ENCODE peak calls at places on chromosome 21, in four cellular contexts. One of them, this sample, is unnamed.

GRCh38 chr21:26777166-26777565 is 68.0 kb downstream of the ADAMTS1 start:
- DNase-seq in K562: no peak
- DNase-seq in GM12878: no peak
- DNase-seq in H1: no peak
- DNase-seq in this sample: no peak

GRCh38 chr21:33813832-33814231 is 101.8 kb downstream of the ATP5PO start:
- DNase-seq in K562: no peak
- DNase-seq in GM12878: no peak
- DNase-seq in H1: no peak
- DNase-seq in this sample: no peak

GRCh38 chr21:26280715-26281310 is 110.2 kb upstream of the APP start:
- DNase-seq in H1: no peak
- DNase-seq in GM12878: no peak
- DNase-seq in K562: no peak
- DNase-seq in this sample: no peak

GRCh38 chr21:41429305-41429704 is 3.3 kb downstream of the MX1 start:
- DNase-seq in GM12878: no peak
- DNase-seq in K562: no peak
- DNase-seq in H1: no peak
- DNase-seq in this sample: no peak

GRCh38 chr21:25457411-25457810 is 149.9 kb downstream of the MRPL39 start:
- DNase-seq in H1: no peak
- DNase-seq in GM12878: peak
- DNase-seq in K562: no peak
- DNase-seq in this sample: no peak

GRCh38 chr21:34074283-34075098 is 1.1 kb downstream of the MRPS6 start:
- DNase-seq in K562: no peak
- DNase-seq in H1: no peak
- DNase-seq in GM12878: no peak
- DNase-seq in this sample: no peak

GRCh38 chr21:43779660-43780059 is 3.6 kb upstream of the CSTB start:
- DNase-seq in H1: no peak
- DNase-seq in K562: no peak
- DNase-seq in GM12878: no peak
- DNase-seq in this sample: no peak

GRCh38 chr21:40373760-40374159 is 473.2 kb downstream of the DSCAM start:
- DNase-seq in GM12878: no peak
- DNase-seq in H1: no peak
- DNase-seq in K562: no peak
- DNase-seq in this sample: no peak

GRCh38 chr21:34690041-34690792 is 21.4 kb downstream of the CLIC6 start:
- DNase-seq in GM12878: no peak
- DNase-seq in H1: no peak
- DNase-seq in K562: no peak
- DNase-seq in this sample: peak

GRCh38 chr21:18951291-18952038 is 547.9 kb upstream of the TMPRSS15 start:
- DNase-seq in K562: no peak
- DNase-seq in GM12878: no peak
- DNase-seq in H1: peak
- DNase-seq in this sample: no peak

GRCh38 chr21:27476696-27477095 is 509.8 kb upstream of the ADAMTS5 start:
- DNase-seq in GM12878: no peak
- DNase-seq in K562: no peak
- DNase-seq in H1: no peak
- DNase-seq in this sample: no peak

GRCh38 chr21:17523007-17523451 is 10.2 kb downstream of the CXADR start:
- DNase-seq in H1: no peak
- DNase-seq in K562: no peak
- DNase-seq in GM12878: no peak
- DNase-seq in this sample: no peak

GRCh38 chr21:25964926-25965325 is 205.6 kb downstream of the APP start:
- DNase-seq in K562: no peak
- DNase-seq in GM12878: no peak
- DNase-seq in H1: no peak
- DNase-seq in this sample: no peak

GRCh38 chr21:14878971-14879370 is 185.8 kb downstream of the NRIP1 start:
- DNase-seq in K562: no peak
- DNase-seq in GM12878: no peak
- DNase-seq in H1: no peak
- DNase-seq in this sample: no peak

GRCh38 chr21:44525431-44526095 is 14.4 kb downstream of the KRTAP10-1 start:
- DNase-seq in K562: no peak
- DNase-seq in GM12878: no peak
- DNase-seq in H1: no peak
- DNase-seq in this sample: no peak

GRCh38 chr21:16624468-16625102 is 888.3 kb upstream of the CXADR start:
- DNase-seq in H1: no peak
- DNase-seq in GM12878: no peak
- DNase-seq in K562: no peak
- DNase-seq in this sample: no peak

GRCh38 chr21:14877581-14878228 is 187.1 kb downstream of the NRIP1 start:
- DNase-seq in K562: no peak
- DNase-seq in H1: no peak
- DNase-seq in GM12878: no peak
- DNase-seq in this sample: no peak

GRCh38 chr21:40173833-40174232 is 306.6 kb downstream of the PCP4 start:
- DNase-seq in K562: no peak
- DNase-seq in GM12878: no peak
- DNase-seq in H1: no peak
- DNase-seq in this sample: no peak

GRCh38 chr21:29248124-29248523 is 50.6 kb upstream of the BACH1 start:
- DNase-seq in GM12878: no peak
- DNase-seq in H1: no peak
- DNase-seq in K562: no peak
- DNase-seq in this sample: no peak

GRCh38 chr21:43192501-43193081 is 23.8 kb downstream of the CRYAA start:
- DNase-seq in H1: no peak
- DNase-seq in GM12878: no peak
- DNase-seq in K562: no peak
- DNase-seq in this sample: no peak

GRCh38 chr21:44509539-44509938 is 30.5 kb downstream of the KRTAP10-1 start:
- DNase-seq in H1: no peak
- DNase-seq in K562: no peak
- DNase-seq in GM12878: no peak
- DNase-seq in this sample: peak

GRCh38 chr21:26933448-26933847 is 33.4 kb downstream of the ADAMTS5 start:
- DNase-seq in GM12878: no peak
- DNase-seq in H1: no peak
- DNase-seq in K562: no peak
- DNase-seq in this sample: no peak

GRCh38 chr21:42997053-42997452 is 22.7 kb downstream of the PKNOX1 start:
- DNase-seq in H1: no peak
- DNase-seq in K562: no peak
- DNase-seq in GM12878: no peak
- DNase-seq in this sample: no peak

GRCh38 chr21:27840273-27840672 is 873.4 kb upstream of the ADAMTS5 start:
- DNase-seq in H1: no peak
- DNase-seq in K562: no peak
- DNase-seq in GM12878: no peak
- DNase-seq in this sample: no peak

GRCh38 chr21:44329086-44329889 is 9.9 kb downstream of the CFAP410 start:
- DNase-seq in H1: no peak
- DNase-seq in GM12878: no peak
- DNase-seq in K562: no peak
- DNase-seq in this sample: no peak

GRCh38 chr21:43599728-43600127 is 59.6 kb downstream of the HSF2BP start:
- DNase-seq in H1: no peak
- DNase-seq in K562: no peak
- DNase-seq in GM12878: no peak
- DNase-seq in this sample: no peak

GRCh38 chr21:42350899-42351543 is at the start of gene TFF2:
- DNase-seq in H1: no peak
- DNase-seq in K562: no peak
- DNase-seq in GM12878: no peak
- DNase-seq in this sample: no peak

GRCh38 chr21:34520769-34521508 is 8.9 kb upstream of the KCNE1 start:
- DNase-seq in H1: no peak
- DNase-seq in K562: no peak
- DNase-seq in GM12878: no peak
- DNase-seq in this sample: no peak

GRCh38 chr21:45640888-45641479 is 2.5 kb upstream of the PCBP3 start:
- DNase-seq in K562: no peak
- DNase-seq in GM12878: peak
- DNase-seq in H1: no peak
- DNase-seq in this sample: no peak
- TF ChIP-seq SP1 in K562: no peak
- TF ChIP-seq SP1 in GM12878: no peak
- TF ChIP-seq SP1 in H1: no peak
- TF ChIP-seq SP1 in this sample: no peak

GRCh38 chr21:45998871-45999580 is 17.5 kb downstream of the COL6A1 start:
- DNase-seq in K562: no peak
- DNase-seq in GM12878: no peak
- DNase-seq in H1: no peak
- DNase-seq in this sample: no peak
- TF ChIP-seq EGR1 in K562: no peak
- TF ChIP-seq EGR1 in GM12878: no peak
- TF ChIP-seq EGR1 in H1: no peak
- TF ChIP-seq EGR1 in this sample: no peak

GRCh38 chr21:37904879-37905278 is 11.4 kb downstream of the KCNJ6 start:
- DNase-seq in H1: no peak
- DNase-seq in K562: no peak
- DNase-seq in GM12878: no peak
- DNase-seq in this sample: no peak

GRCh38 chr21:37909936-37910335 is 6.3 kb downstream of the KCNJ6 start:
- DNase-seq in GM12878: no peak
- DNase-seq in H1: no peak
- DNase-seq in K562: no peak
- DNase-seq in this sample: no peak

GRCh38 chr21:37908691-37909090 is 7.6 kb downstream of the KCNJ6 start:
- DNase-seq in GM12878: no peak
- DNase-seq in H1: no peak
- DNase-seq in K562: no peak
- DNase-seq in this sample: no peak

GRCh38 chr21:37905291-37905690 is 11.0 kb downstream of the KCNJ6 start:
- DNase-seq in H1: no peak
- DNase-seq in K562: no peak
- DNase-seq in GM12878: no peak
- DNase-seq in this sample: no peak

DNA sequence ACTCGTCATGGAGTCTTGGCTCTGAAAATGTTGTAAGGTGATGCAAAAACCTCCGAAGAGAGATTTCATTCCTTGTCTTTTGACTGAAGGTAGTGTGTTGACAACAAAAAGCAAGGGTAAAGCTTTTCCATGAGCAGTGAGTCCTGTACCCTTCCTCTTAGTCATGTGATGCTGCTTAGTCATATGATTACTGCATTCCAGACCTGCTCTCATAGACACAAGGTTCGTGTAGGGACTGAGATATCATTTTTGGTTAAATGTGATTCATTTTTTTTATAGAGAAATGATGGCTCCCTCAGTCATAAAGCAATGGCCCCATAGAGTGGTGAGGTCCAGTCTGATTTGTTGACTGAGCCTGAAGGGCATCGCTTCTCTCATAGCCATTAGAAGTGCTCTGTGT is 9.2 kb downstream of the KCNJ6 start:
- DNase-seq in GM12878: no peak
- DNase-seq in K562: no peak
- DNase-seq in H1: no peak
- DNase-seq in this sample: no peak
- TF ChIP-seq SP1 in GM12878: no peak
- TF ChIP-seq SP1 in K562: no peak
- TF ChIP-seq SP1 in H1: no peak
- TF ChIP-seq SP1 in this sample: no peak

GRCh38 chr21:38139380-38140168 is 117.2 kb upstream of the KCNJ15 start:
- DNase-seq in K562: no peak
- DNase-seq in H1: no peak
- DNase-seq in GM12878: no peak
- DNase-seq in this sample: no peak
- TF ChIP-seq EGR1 in K562: no peak
- TF ChIP-seq EGR1 in H1: no peak
- TF ChIP-seq EGR1 in GM12878: no peak
- TF ChIP-seq EGR1 in this sample: no peak

This sample was measured in HCT116.